ENCODE peak calls at places on chromosomes 2 and 18, in ten cellular contexts. D is hepatic stellate cell, A is amygdala, I is nephron progenitor cell, Y is GM04504, B is kidney epithelial cell, J is A549, U is body of pancreas, H is GM20000, R is GM06990. Q is an unnamed sample.

GRCh38 chr18:22084547-22084946 is 84.8 kb upstream of the GATA6 start:
- DNase-seq in U (peak), B (peak), R (no peak), Y (no peak), J (no peak), D (no peak), H (no peak), I (no peak), A (no peak), Q (peak)

GRCh38 chr2:75405000-75405399 is 155.7 kb downstream of the EVA1A start:
- DNase-seq in B (no peak), Y (no peak), I (no peak), U (no peak), D (no peak), A (no peak), J (no peak), R (no peak), H (no peak), Q (no peak)

GRCh38 chr2:26128176-26128575 is 44.7 kb upstream of the GAREM2 start:
- DNase-seq in D (no peak), J (no peak), I (no peak), A (no peak), B (no peak), U (no peak), Y (no peak), R (no peak), H (no peak), Q (no peak)

GRCh38 chr2:135637456-135638087 is 104.1 kb upstream of the UBXN4 start:
- DNase-seq in H (peak), U (no peak), Y (no peak), A (no peak), I (no peak), D (no peak), B (no peak), R (peak), J (no peak), Q (no peak)

GRCh38 chr2:239758325-239758877 is 266.7 kb downstream of the NDUFA10 start:
- DNase-seq in Y (no peak), H (no peak), U (no peak), D (no peak), I (no peak), J (peak), B (no peak), A (no peak), R (no peak), Q (no peak)

GRCh38 chr18:13530879-13531387 is 195.4 kb downstream of the FAM210A start:
- DNase-seq in H (peak), J (peak), U (peak), A (peak), R (no peak), B (peak), Y (peak), D (peak), I (peak), Q (peak)

GRCh38 chr2:202165945-202166344 is 72.5 kb downstream of the SUMO1 start:
- DNase-seq in U (no peak), B (no peak), A (no peak), J (no peak), Y (no peak), D (no peak), R (no peak), H (no peak), I (no peak), Q (no peak)

GRCh38 chr2:7667260-7667757 is 750.1 kb downstream of the RNF144A start:
- DNase-seq in H (no peak), U (no peak), D (no peak), I (no peak), J (no peak), R (no peak), B (no peak), Y (no peak), A (no peak), Q (no peak)

GRCh38 chr18:58967643-58968291 is 103.1 kb downstream of the ZNF532 start:
- DNase-seq in B (no peak), U (no peak), H (no peak), A (no peak), D (no peak), J (no peak), Y (no peak), I (no peak), R (no peak), Q (no peak)

GRCh38 chr2:29063646-29064372 is 10.5 kb downstream of the PCARE start:
- DNase-seq in J (no peak), H (no peak), U (no peak), B (no peak), A (peak), I (no peak), Y (peak), D (peak), R (no peak), Q (no peak)

GRCh38 chr2:239296020-239296932 is 104.5 kb downstream of the HDAC4 start:
- DNase-seq in U (peak), J (no peak), I (no peak), A (peak), Y (no peak), D (no peak), R (no peak), B (no peak), H (no peak), Q (no peak)

GRCh38 chr2:59790186-59791142 is 763.0 kb downstream of the BCL11A start:
- DNase-seq in I (no peak), H (no peak), D (no peak), Y (no peak), U (no peak), R (no peak), J (no peak), A (no peak), B (no peak), Q (no peak)

GRCh38 chr18:51137051-51137729 is 60.3 kb downstream of the MEX3C start:
- DNase-seq in I (no peak), Y (no peak), A (no peak), U (no peak), D (no peak), B (no peak), J (no peak), H (no peak), R (no peak), Q (no peak)

GRCh38 chr18:23902396-23902795 is 112.2 kb upstream of the TTC39C start:
- DNase-seq in R (no peak), I (no peak), J (no peak), A (no peak), H (no peak), D (no peak), Y (no peak), U (no peak), B (no peak), Q (peak)

GRCh38 chr2:129748653-129749052 is 230.8 kb upstream of the RAB6C start:
- DNase-seq in U (no peak), A (no peak), J (peak), D (no peak), H (no peak), R (no peak), I (no peak), B (no peak), Y (no peak), Q (no peak)

GRCh38 chr18:11504962-11505361 is 104.4 kb upstream of the SLC35G4 start:
- DNase-seq in B (no peak), A (no peak), J (no peak), U (no peak), D (no peak), R (no peak), Y (no peak), I (no peak), H (no peak), Q (no peak)

GRCh38 chr2:134818321-134818720 is 20.1 kb upstream of the ACMSD start:
- DNase-seq in Y (no peak), D (no peak), I (no peak), B (peak), J (no peak), A (no peak), R (no peak), U (no peak), H (no peak), Q (no peak)

GRCh38 chr18:49648811-49649210 is 87.0 kb downstream of the LIPG start:
- DNase-seq in R (no peak), U (no peak), A (no peak), B (no peak), H (no peak), I (no peak), J (no peak), D (no peak), Y (no peak), Q (no peak)

GRCh38 chr18:22173928-22174301 is 4.5 kb downstream of the GATA6 start:
- DNase-seq in J (no peak), R (no peak), H (no peak), D (no peak), Y (no peak), B (no peak), U (no peak), A (no peak), I (no peak), Q (peak)

GRCh38 chr2:197201874-197202273 is 108.7 kb downstream of the ANKRD44 start:
- DNase-seq in D (no peak), H (no peak), A (no peak), I (no peak), Y (no peak), R (no peak), U (no peak), B (no peak), J (no peak), Q (no peak)

GRCh38 chr18:13261658-13262357 is 43.2 kb downstream of the LDLRAD4 start:
- DNase-seq in Y (no peak), H (no peak), I (no peak), D (no peak), J (no peak), R (no peak), U (no peak), A (no peak), B (no peak), Q (no peak)

GRCh38 chr18:34159691-34160185 is 65.0 kb downstream of the NOL4 start:
- DNase-seq in U (no peak), J (no peak), D (no peak), B (no peak), A (peak), R (no peak), H (no peak), I (peak), Y (no peak), Q (no peak)

GRCh38 chr2:23287250-23287704 is 97.7 kb upstream of the KLHL29 start:
- DNase-seq in I (no peak), U (no peak), A (no peak), R (no peak), J (no peak), D (peak), Y (peak), B (peak), H (no peak), Q (no peak)

GRCh38 chr2:162211747-162212146 is 31.5 kb downstream of the FAP start:
- DNase-seq in H (no peak), J (no peak), R (no peak), Y (no peak), A (no peak), I (no peak), D (no peak), U (no peak), B (no peak), Q (no peak)

Q was measured in colonic mucosa.